ENCODE peak calls at places on chromosome 4, in five cellular contexts. Z, M, F, B and H are unnamed samples.

GRCh38 chr4:186932196-186932595 is 208.5 kb upstream of the FAT1 start:
- DNase-seq in B (no peak), F (peak; percentile 51), M (no peak), Z (no peak), H (no peak)

GRCh38 chr4:2964077-2964471 is 703 bp downstream of the GRK4 start:
- DNase-seq in B (no peak), Z (no peak), M (no peak), F (no peak), H (no peak)

GRCh38 chr4:96354036-96354712 is 514.3 kb downstream of the PDHA2 start:
- DNase-seq in F (peak; percentile 11), M (no peak), Z (no peak), B (no peak), H (no peak)

GRCh38 chr4:93444860-93445259 is 383.7 kb upstream of the ATOH1 start:
- DNase-seq in F (no peak), Z (peak; percentile 1), M (no peak), B (no peak), H (no peak)

GRCh38 chr4:79253930-79254329 is 71.9 kb downstream of the NAA11 start:
- DNase-seq in F (no peak), B (no peak), M (no peak), Z (no peak), H (no peak)

GRCh38 chr4:138592801-138593200 is 350.7 kb upstream of the SLC7A11 start:
- DNase-seq in B (no peak), Z (no peak), M (no peak), F (no peak), H (no peak)

GRCh38 chr4:71992571-71992970 is 39.2 kb upstream of the NPFFR2 start:
- DNase-seq in B (peak; percentile 26), F (peak; percentile 85), Z (no peak), M (no peak), H (no peak)

GRCh38 chr4:1789552-1789951 is 3.5 kb upstream of the FGFR3 start:
- DNase-seq in B (peak; percentile 24), Z (no peak), F (no peak), M (no peak), H (peak; percentile 54)

GRCh38 chr4:71634364-71634763 is 149.5 kb downstream of the GC start:
- DNase-seq in Z (no peak), F (no peak), B (no peak), M (no peak), H (no peak)

GRCh38 chr4:85951-86350 is 32.8 kb downstream of the ZNF595 start:
- DNase-seq in F (no peak), M (no peak), B (no peak), Z (no peak), H (no peak)

GRCh38 chr4:1775731-1776500 is 17.2 kb upstream of the FGFR3 start:
- DNase-seq in M (no peak), Z (no peak), F (no peak), B (peak; percentile 29), H (no peak)

GRCh38 chr4:76377922-76378321 is 43.0 kb downstream of the CCDC158 start:
- DNase-seq in B (no peak), Z (peak; percentile 13), M (no peak), F (peak; percentile 65), H (peak; percentile 20)

GRCh38 chr4:174794706-174795105 is 34.3 kb downstream of the GLRA3 start:
- DNase-seq in F (no peak), B (no peak), M (no peak), Z (no peak), H (peak; percentile 35)

GRCh38 chr4:43360296-43360695 is 467.8 kb downstream of the GRXCR1 start:
- DNase-seq in F (no peak), M (no peak), B (no peak), Z (no peak), H (no peak)

GRCh38 chr4:48137766-48138349 is 3.8 kb upstream of the TXK start:
- DNase-seq in M (no peak), B (no peak), F (no peak), Z (no peak), H (no peak)

GRCh38 chr4:22672519-22672918 is 20.2 kb upstream of the GBA3 start:
- DNase-seq in B (no peak), F (no peak), M (no peak), Z (no peak), H (no peak)

GRCh38 chr4:115851918-115852766 is 738.7 kb upstream of the NDST4 start:
- DNase-seq in M (no peak), Z (peak; percentile 4), F (peak; percentile 17), B (peak; percentile 32), H (peak; percentile 21)

GRCh38 chr4:172011196-172011595 is 198.0 kb downstream of the GALNTL6 start:
- DNase-seq in Z (no peak), F (no peak), B (no peak), M (no peak), H (no peak)

GRCh38 chr4:83019794-83020497 is 9.3 kb upstream of the LIN54 start:
- DNase-seq in Z (no peak), B (no peak), M (no peak), F (no peak), H (no peak)

GRCh38 chr4:43410636-43411035 is 518.1 kb downstream of the GRXCR1 start:
- DNase-seq in M (no peak), F (no peak), Z (no peak), B (no peak), H (no peak)

GRCh38 chr4:90174622-90175023 is 47.4 kb downstream of the CCSER1 start:
- DNase-seq in M (no peak), Z (no peak), F (no peak), B (peak; percentile 78), H (peak; percentile 4)

GRCh38 chr4:168555437-168555836 is 58.6 kb downstream of the PALLD start:
- DNase-seq in Z (no peak), M (no peak), B (no peak), F (no peak), H (no peak)

GRCh38 chr4:188220006-188220405 is 80.8 kb downstream of the TRIML1 start:
- DNase-seq in B (no peak), F (no peak), M (no peak), Z (no peak), H (no peak)

GRCh38 chr4:16642897-16643296 is 255.5 kb downstream of the LDB2 start:
- DNase-seq in B (no peak), Z (no peak), M (no peak), F (no peak), H (no peak)

GRCh38 chr4:66331761-66332160 is 661.5 kb upstream of the EPHA5 start:
- DNase-seq in B (no peak), F (peak; percentile 52), Z (no peak), M (no peak), H (no peak)

GRCh38 chr4:130336585-130337217 is 1240.7 kb downstream of the C4orf33 start:
- DNase-seq in B (no peak), F (peak; percentile 19), Z (peak; percentile 4), M (no peak), H (peak; percentile 22)

GRCh38 chr4:118981839-118982381 is 93.3 kb downstream of the SYNPO2 start:
- DNase-seq in B (peak; percentile 79), M (peak; percentile 69), F (peak; percentile 96), Z (peak; percentile 90), H (peak; percentile 68)

GRCh38 chr4:175905939-175906338 is 93.9 kb upstream of the GPM6A start:
- DNase-seq in Z (no peak), B (no peak), F (no peak), M (no peak), H (no peak)

GRCh38 chr4:7167706-7168105 is 24.6 kb upstream of the SORCS2 start:
- DNase-seq in B (no peak), Z (no peak), M (peak; percentile 1), F (no peak), H (no peak)

GRCh38 chr4:42716996-42717395 is 60.1 kb upstream of the ATP8A1 start:
- DNase-seq in M (no peak), B (no peak), Z (no peak), F (no peak), H (no peak)

GRCh38 chr4:112325522-112325921 is 28.4 kb downstream of the ALPK1 start:
- DNase-seq in B (no peak), Z (no peak), F (no peak), M (no peak), H (no peak)

GRCh38 chr4:25800253-25800652 is 62.5 kb downstream of the SEL1L3 start:
- DNase-seq in F (no peak), B (no peak), Z (no peak), M (no peak), H (no peak)

GRCh38 chr4:25797136-25797535 is 65.7 kb downstream of the SEL1L3 start:
- DNase-seq in M (no peak), F (no peak), Z (no peak), B (no peak), H (no peak)

GRCh38 chr4:25801594-25801993 is 61.2 kb downstream of the SEL1L3 start:
- DNase-seq in B (no peak), Z (no peak), F (no peak), M (no peak), H (no peak)

GRCh38 chr4:25795566-25796454 is 67.0 kb downstream of the SEL1L3 start:
- DNase-seq in F (peak; percentile 91), Z (peak; percentile 95), B (peak; percentile 12), M (no peak), H (peak; percentile 28)

DNA sequence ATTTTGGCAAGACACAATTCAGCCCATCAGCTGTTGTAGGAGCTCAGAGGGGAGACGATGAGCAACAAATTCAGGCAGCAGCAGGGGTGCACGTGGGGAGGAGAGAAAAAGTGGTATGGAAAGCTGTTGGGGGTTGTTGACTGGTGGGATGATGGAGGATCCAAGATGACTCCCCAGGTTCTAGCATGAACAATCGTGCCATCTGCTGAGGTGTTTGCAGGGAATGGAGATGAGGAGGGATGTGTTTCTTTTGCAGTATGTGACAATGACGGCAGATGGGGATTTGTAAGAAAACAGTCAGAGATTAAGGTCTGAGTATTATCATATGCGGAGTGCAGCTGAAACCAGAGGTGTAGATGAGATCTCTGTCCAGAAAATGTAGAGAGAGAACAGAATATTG is 63.3 kb downstream of the SEL1L3 start:
- DNase-seq in M (no peak), F (no peak), Z (no peak), B (no peak), H (no peak)
- H3K27ac ChIP-seq in M (no peak overlapping the region), F (no peak overlapping the region), Z (no peak overlapping the region), B (no peak overlapping the region), H (no peak overlapping the region)

GRCh38 chr4:178665916-178666315 is 1223.7 kb upstream of the AGA start:
- DNase-seq in M (no peak), Z (no peak), F (no peak), B (no peak), H (no peak)
- H3K27ac ChIP-seq in M (no peak overlapping the region), Z (no peak overlapping the region), F (no peak overlapping the region), B (no peak overlapping the region), H (no peak overlapping the region)

GRCh38 chr4:140251566-140251965 is 97.6 kb upstream of the MAML3 start:
- DNase-seq in B (peak; percentile 57), M (no peak), F (no peak), Z (no peak), H (no peak)
- H3K27ac ChIP-seq in B (no peak overlapping the region), M (no peak overlapping the region), F (no peak overlapping the region), Z (no peak overlapping the region), H (no peak overlapping the region)

GRCh38 chr4:108336076-108336475 is 167.3 kb upstream of the LEF1 start:
- DNase-seq in M (no peak), Z (no peak), F (peak; percentile 88), B (peak; percentile 87), H (no peak)

GRCh38 chr4:108335081-108335480 is 166.3 kb upstream of the LEF1 start:
- DNase-seq in M (no peak), B (no peak), F (no peak), Z (no peak), H (no peak)

GRCh38 chr4:108331905-108332632 is 163.3 kb upstream of the LEF1 start:
- DNase-seq in F (no peak), Z (no peak), M (no peak), B (no peak), H (no peak)

GRCh38 chr4:108337923-108338322 is 169.2 kb upstream of the LEF1 start:
- DNase-seq in F (peak; percentile 80), B (peak; percentile 30), M (no peak), Z (no peak), H (no peak)

GRCh38 chr4:108333353-108333920 is 164.7 kb upstream of the LEF1 start:
- DNase-seq in M (no peak), F (no peak), B (no peak), Z (no peak), H (no peak)
- H3K27ac ChIP-seq in M (no peak overlapping the region), F (no peak overlapping the region), B (no peak overlapping the region), Z (no peak overlapping the region), H (no peak overlapping the region)